ENCODE peak calls at places on chromosome 15, in four cellular contexts. One of them, this sample, is unnamed.

GRCh38 chr15:93031103-93031464 is 57.9 kb downstream of the RGMA start:
- DNase-seq in fibroblast of pulmonary artery: no peak
- DNase-seq in pancreas: peak; percentile 49
- DNase-seq in heart left ventricle: no peak
- DNase-seq in this sample: no peak

GRCh38 chr15:89197503-89197971 is 23.8 kb downstream of the RLBP1 start:
- DNase-seq in fibroblast of pulmonary artery: no peak
- DNase-seq in pancreas: no peak
- DNase-seq in heart left ventricle: no peak
- DNase-seq in this sample: no peak

GRCh38 chr15:84785053-84785452 is 32.1 kb upstream of the ALPK3 start:
- DNase-seq in fibroblast of pulmonary artery: no peak
- DNase-seq in pancreas: no peak
- DNase-seq in heart left ventricle: no peak
- DNase-seq in this sample: no peak

GRCh38 chr15:64046347-64047153 is at the start of gene DAPK2:
- DNase-seq in fibroblast of pulmonary artery: peak; percentile 49
- DNase-seq in pancreas: peak; percentile 92
- DNase-seq in heart left ventricle: peak; percentile 90
- DNase-seq in this sample: peak; percentile 51

GRCh38 chr15:82647835-82648256 is 683 bp upstream of the CPEB1 start:
- DNase-seq in fibroblast of pulmonary artery: no peak
- DNase-seq in pancreas: no peak
- DNase-seq in heart left ventricle: no peak
- DNase-seq in this sample: no peak

GRCh38 chr15:93331545-93332117 is 242.6 kb upstream of the RGMA start:
- DNase-seq in fibroblast of pulmonary artery: no peak
- DNase-seq in pancreas: no peak
- DNase-seq in heart left ventricle: no peak
- DNase-seq in this sample: peak; percentile 22

GRCh38 chr15:63940956-63941620 is 105.2 kb downstream of the DAPK2 start:
- DNase-seq in fibroblast of pulmonary artery: no peak
- DNase-seq in pancreas: no peak
- DNase-seq in heart left ventricle: no peak
- DNase-seq in this sample: no peak

GRCh38 chr15:78093242-78094020 is 1.1 kb downstream of the SH2D7 start:
- DNase-seq in fibroblast of pulmonary artery: peak; percentile 90
- DNase-seq in pancreas: no peak
- DNase-seq in heart left ventricle: no peak
- DNase-seq in this sample: no peak

GRCh38 chr15:101083336-101084045 is 164.3 kb downstream of the LRRK1 start:
- DNase-seq in fibroblast of pulmonary artery: no peak
- DNase-seq in pancreas: no peak
- DNase-seq in heart left ventricle: no peak
- DNase-seq in this sample: no peak

GRCh38 chr15:63203451-63204090 is 14.2 kb downstream of the RAB8B start:
- DNase-seq in fibroblast of pulmonary artery: no peak
- DNase-seq in pancreas: no peak
- DNase-seq in heart left ventricle: no peak
- DNase-seq in this sample: no peak

GRCh38 chr15:42707068-42707467 is 29.9 kb downstream of the CDAN1 start:
- DNase-seq in fibroblast of pulmonary artery: peak; percentile 40
- DNase-seq in pancreas: no peak
- DNase-seq in heart left ventricle: no peak
- DNase-seq in this sample: no peak

GRCh38 chr15:87604857-87605446 is 651.6 kb downstream of the NTRK3 start:
- DNase-seq in fibroblast of pulmonary artery: peak; percentile 42
- DNase-seq in pancreas: no peak
- DNase-seq in heart left ventricle: no peak
- DNase-seq in this sample: peak; percentile 30

GRCh38 chr15:68658151-68658550 is 79.4 kb downstream of the CORO2B start:
- DNase-seq in fibroblast of pulmonary artery: no peak
- DNase-seq in pancreas: no peak
- DNase-seq in heart left ventricle: no peak
- DNase-seq in this sample: no peak

GRCh38 chr15:68725736-68726135 is 95.0 kb downstream of the ANP32A start:
- DNase-seq in fibroblast of pulmonary artery: peak; percentile 72
- DNase-seq in pancreas: no peak
- DNase-seq in heart left ventricle: peak; percentile 71
- DNase-seq in this sample: no peak

GRCh38 chr15:64930019-64930652 is 18.4 kb downstream of the ANKDD1A start:
- DNase-seq in fibroblast of pulmonary artery: no peak
- DNase-seq in pancreas: no peak
- DNase-seq in heart left ventricle: no peak
- DNase-seq in this sample: no peak

GRCh38 chr15:76199106-76200082 is 111.9 kb downstream of the ETFA start:
- DNase-seq in fibroblast of pulmonary artery: peak; percentile 88
- DNase-seq in pancreas: no peak
- DNase-seq in heart left ventricle: peak; percentile 85
- DNase-seq in this sample: no peak

GRCh38 chr15:52151353-52151752 is 38.8 kb upstream of the BCL2L10 start:
- DNase-seq in fibroblast of pulmonary artery: no peak
- DNase-seq in pancreas: no peak
- DNase-seq in heart left ventricle: no peak
- DNase-seq in this sample: no peak

GRCh38 chr15:46174122-46174521 is 539.3 kb downstream of the SQOR start:
- DNase-seq in fibroblast of pulmonary artery: no peak
- DNase-seq in pancreas: no peak
- DNase-seq in heart left ventricle: no peak
- DNase-seq in this sample: no peak

GRCh38 chr15:100688549-100689120 is 86.2 kb downstream of the ASB7 start:
- DNase-seq in fibroblast of pulmonary artery: no peak
- DNase-seq in pancreas: no peak
- DNase-seq in heart left ventricle: no peak
- DNase-seq in this sample: no peak

GRCh38 chr15:67859331-67859946 is 19.6 kb upstream of the RNU6-1 start:
- DNase-seq in fibroblast of pulmonary artery: no peak
- DNase-seq in pancreas: no peak
- DNase-seq in heart left ventricle: no peak
- DNase-seq in this sample: no peak

This sample was measured in Caco-2.